ENCODE peak calls at places on chromosomes 3 and 15, in four cellular contexts. One of them, this sample, is unnamed.

GRCh38 chr3:49470714-49471420 is 800 bp downstream of the DAG1 start:
- DNase-seq in endothelial cell of umbilical vein: no peak
- DNase-seq in GM12878: no peak
- DNase-seq in K562: no peak
- DNase-seq in this sample: no peak

GRCh38 chr3:193911784-193912183 is 224.2 kb upstream of the HES1 start:
- DNase-seq in endothelial cell of umbilical vein: peak; percentile 12
- DNase-seq in GM12878: no peak
- DNase-seq in K562: no peak
- DNase-seq in this sample: no peak

GRCh38 chr3:65044401-65044800 is 356.6 kb upstream of the ADAMTS9 start:
- DNase-seq in endothelial cell of umbilical vein: no peak
- DNase-seq in GM12878: no peak
- DNase-seq in K562: no peak
- DNase-seq in this sample: no peak

GRCh38 chr3:158781859-158782258 is 20.0 kb upstream of the MFSD1 start:
- DNase-seq in endothelial cell of umbilical vein: no peak
- DNase-seq in GM12878: no peak
- DNase-seq in K562: no peak
- DNase-seq in this sample: no peak

GRCh38 chr3:129605593-129606521 is 619 bp downstream of the PLXND1 start:
- DNase-seq in endothelial cell of umbilical vein: peak; percentile 67
- DNase-seq in GM12878: no peak
- DNase-seq in K562: no peak
- DNase-seq in this sample: peak; percentile 51

GRCh38 chr3:5013021-5013906 is 34.0 kb downstream of the BHLHE40 start:
- DNase-seq in endothelial cell of umbilical vein: no peak
- DNase-seq in GM12878: no peak
- DNase-seq in K562: peak; percentile 91
- DNase-seq in this sample: peak; percentile 47

GRCh38 chr3:156892701-156893100 is 66.5 kb downstream of the LEKR1 start:
- DNase-seq in endothelial cell of umbilical vein: peak; percentile 6
- DNase-seq in GM12878: no peak
- DNase-seq in K562: no peak
- DNase-seq in this sample: peak; percentile 51

GRCh38 chr3:168671091-168671490 is 575.4 kb upstream of the GOLIM4 start:
- DNase-seq in endothelial cell of umbilical vein: no peak
- DNase-seq in GM12878: no peak
- DNase-seq in K562: no peak
- DNase-seq in this sample: no peak

GRCh38 chr3:44125241-44125640 is 116.4 kb upstream of the TOPAZ1 start:
- DNase-seq in endothelial cell of umbilical vein: no peak
- DNase-seq in GM12878: no peak
- DNase-seq in K562: no peak
- DNase-seq in this sample: no peak

GRCh38 chr3:140207541-140207940 is 272.6 kb downstream of the CLSTN2 start:
- DNase-seq in endothelial cell of umbilical vein: no peak
- DNase-seq in GM12878: no peak
- DNase-seq in K562: no peak
- DNase-seq in this sample: no peak

GRCh38 chr3:140205598-140205997 is 270.6 kb downstream of the CLSTN2 start:
- DNase-seq in endothelial cell of umbilical vein: no peak
- DNase-seq in GM12878: no peak
- DNase-seq in K562: no peak
- DNase-seq in this sample: no peak

GRCh38 chr3:140203510-140203909 is 268.5 kb downstream of the CLSTN2 start:
- DNase-seq in endothelial cell of umbilical vein: no peak
- DNase-seq in GM12878: no peak
- DNase-seq in K562: no peak
- DNase-seq in this sample: no peak

GRCh38 chr3:140204271-140204984 is 269.4 kb downstream of the CLSTN2 start:
- DNase-seq in endothelial cell of umbilical vein: no peak
- DNase-seq in GM12878: no peak
- DNase-seq in K562: no peak
- DNase-seq in this sample: no peak

GRCh38 chr3:140206196-140207040 is 271.4 kb downstream of the CLSTN2 start:
- DNase-seq in endothelial cell of umbilical vein: no peak
- DNase-seq in GM12878: no peak
- DNase-seq in K562: peak; percentile 9
- DNase-seq in this sample: peak; percentile 18
- TF ChIP-seq FOS in endothelial cell of umbilical vein: no peak
- TF ChIP-seq FOS in GM12878: no peak
- TF ChIP-seq FOS in K562: no peak
- TF ChIP-seq FOS in this sample: no peak

GRCh38 chr3:58749948-58750347 is 83.4 kb upstream of the FAM3D start:
- DNase-seq in endothelial cell of umbilical vein: no peak
- DNase-seq in GM12878: no peak
- DNase-seq in K562: no peak
- DNase-seq in this sample: no peak
- TF ChIP-seq CTCF in endothelial cell of umbilical vein: no peak
- TF ChIP-seq CTCF in GM12878: no peak
- TF ChIP-seq CTCF in K562: no peak
- TF ChIP-seq CTCF in this sample: no peak

GRCh38 chr15:80844011-80844732 is 65.0 kb downstream of the CEMIP start:
- DNase-seq in endothelial cell of umbilical vein: no peak
- DNase-seq in GM12878: no peak
- DNase-seq in K562: no peak
- DNase-seq in this sample: peak; percentile 64
- TF ChIP-seq FOS in endothelial cell of umbilical vein: no peak
- TF ChIP-seq FOS in GM12878: no peak
- TF ChIP-seq FOS in K562: no peak
- TF ChIP-seq FOS in this sample: peak; percentile 33

GRCh38 chr3:126961191-126961790 is 21.6 kb upstream of the PLXNA1 start:
- DNase-seq in endothelial cell of umbilical vein: no peak
- DNase-seq in GM12878: no peak
- DNase-seq in K562: peak; percentile 34
- DNase-seq in this sample: peak; percentile 61

GRCh38 chr3:126959921-126960603 is 22.9 kb upstream of the PLXNA1 start:
- DNase-seq in endothelial cell of umbilical vein: peak; percentile 62
- DNase-seq in GM12878: no peak
- DNase-seq in K562: no peak
- DNase-seq in this sample: peak; percentile 73

GRCh38 chr3:126961791-126962461 is 21.0 kb upstream of the PLXNA1 start:
- DNase-seq in endothelial cell of umbilical vein: no peak
- DNase-seq in GM12878: no peak
- DNase-seq in K562: peak; percentile 22
- DNase-seq in this sample: no peak

GRCh38 chr3:126959144-126959920 is 23.6 kb upstream of the PLXNA1 start:
- DNase-seq in endothelial cell of umbilical vein: no peak
- DNase-seq in GM12878: no peak
- DNase-seq in K562: no peak
- DNase-seq in this sample: no peak

DNA sequence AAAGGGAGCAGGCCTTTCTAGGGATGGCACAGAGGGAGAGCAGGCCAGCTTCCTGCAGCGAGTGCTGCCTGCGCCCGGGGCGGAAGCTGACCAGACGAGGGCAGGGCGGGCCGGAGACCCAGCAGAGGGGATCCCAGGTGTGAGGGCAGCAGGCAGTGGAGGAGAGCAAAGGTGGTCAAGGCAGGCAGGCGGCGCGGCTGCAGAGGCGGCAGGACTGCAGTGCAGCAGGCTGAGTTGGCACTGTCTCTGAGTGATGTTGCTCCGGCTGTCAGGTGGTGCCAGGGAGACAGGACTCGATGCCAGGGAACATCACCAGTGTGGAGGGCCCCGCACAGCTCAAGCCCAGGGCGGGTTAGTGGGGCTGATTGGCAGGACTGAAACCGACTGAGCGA is 22.3 kb upstream of the PLXNA1 start:
- DNase-seq in endothelial cell of umbilical vein: no peak
- DNase-seq in GM12878: no peak
- DNase-seq in K562: no peak
- DNase-seq in this sample: no peak
- TF ChIP-seq CTCF in endothelial cell of umbilical vein: no peak
- TF ChIP-seq CTCF in GM12878: no peak
- TF ChIP-seq CTCF in K562: no peak
- TF ChIP-seq CTCF in this sample: no peak

DNA sequence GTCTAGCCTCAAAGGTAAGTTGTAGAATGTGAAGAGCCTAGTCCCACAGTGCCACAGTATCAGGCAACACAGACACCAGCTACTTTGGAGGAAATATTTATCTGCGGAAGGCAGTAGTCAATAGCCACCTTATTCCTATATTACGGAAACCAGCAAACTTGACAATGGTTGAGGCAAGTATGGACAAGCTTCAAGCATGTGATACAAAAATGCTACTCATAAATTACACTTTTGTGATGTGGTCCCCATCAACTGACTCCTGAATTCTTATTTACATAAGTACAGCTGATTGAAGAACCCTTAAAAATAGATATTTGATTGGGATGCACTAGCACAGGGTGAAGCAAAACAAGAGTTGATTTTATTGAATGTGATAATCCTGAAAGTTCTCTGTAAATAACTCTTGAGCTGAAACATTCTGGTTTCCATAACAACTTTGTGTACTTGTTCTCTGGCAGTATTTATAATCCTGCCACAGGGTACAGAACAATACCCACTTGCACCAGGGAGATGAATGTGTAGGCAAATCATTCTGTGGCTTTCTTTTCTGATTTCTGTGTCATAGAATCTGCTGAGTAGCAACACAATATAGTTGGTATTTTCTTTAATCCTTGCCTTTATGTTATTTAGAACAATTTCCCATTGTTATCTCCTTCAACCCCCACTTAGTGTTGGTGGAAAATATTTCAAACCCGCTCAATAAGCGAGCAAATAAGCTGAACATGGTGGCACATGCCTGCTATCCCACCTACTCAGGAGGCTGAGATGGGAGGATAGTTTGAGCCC is at the start of gene ANKUB1:
- DNase-seq in endothelial cell of umbilical vein: no peak
- DNase-seq in GM12878: no peak
- DNase-seq in K562: no peak
- DNase-seq in this sample: no peak
- TF ChIP-seq FOS in endothelial cell of umbilical vein: no peak
- TF ChIP-seq FOS in GM12878: no peak
- TF ChIP-seq FOS in K562: no peak
- TF ChIP-seq FOS in this sample: no peak

GRCh38 chr15:70064441-70064840 is 33.3 kb downstream of the TLE3 start:
- DNase-seq in endothelial cell of umbilical vein: no peak
- DNase-seq in GM12878: no peak
- DNase-seq in K562: no peak
- DNase-seq in this sample: peak; percentile 21
- TF ChIP-seq CTCF in endothelial cell of umbilical vein: no peak
- TF ChIP-seq CTCF in GM12878: no peak
- TF ChIP-seq CTCF in K562: no peak
- TF ChIP-seq CTCF in this sample: no peak

GRCh38 chr15:85760531-85761371 is 34.0 kb downstream of the KLHL25 start:
- DNase-seq in endothelial cell of umbilical vein: no peak
- DNase-seq in GM12878: no peak
- DNase-seq in K562: no peak
- DNase-seq in this sample: no peak
- TF ChIP-seq FOS in endothelial cell of umbilical vein: no peak
- TF ChIP-seq FOS in GM12878: no peak
- TF ChIP-seq FOS in K562: no peak
- TF ChIP-seq FOS in this sample: no peak

This sample was measured in IMR-90.